ENCODE peak calls at places on chromosomes 6 and 20, in five cellular contexts. Q, I, R, G and K are unnamed samples.

GRCh38 chr20:4814696-4815252 is 93.1 kb downstream of the PRND start:
- DNase-seq in Q (peak; percentile 35), I (no peak), R (no peak), G (peak; percentile 79), K (no peak)

GRCh38 chr20:51335329-51335841 is 207.1 kb downstream of the NFATC2 start:
- DNase-seq in Q (no peak), I (peak; percentile 100), R (peak; percentile 99), G (no peak), K (peak; percentile 78)

GRCh38 chr6:29529956-29530355 is 29.6 kb downstream of the UBD start:
- DNase-seq in Q (no peak), I (no peak), R (no peak), G (no peak), K (no peak)

GRCh38 chr6:110331816-110332215 is 26.3 kb downstream of the METTL24 start:
- DNase-seq in Q (no peak), I (no peak), R (no peak), G (no peak), K (no peak)

GRCh38 chr6:27962506-27962905 is 5.5 kb downstream of the OR2B6 start:
- DNase-seq in Q (no peak), I (no peak), R (no peak), G (no peak), K (no peak)

GRCh38 chr6:85192186-85192585 is 257.7 kb upstream of the NT5E start:
- DNase-seq in Q (no peak), I (peak; percentile 48), R (peak; percentile 1), G (no peak), K (no peak)

GRCh38 chr20:5602346-5602745 is 147.9 kb upstream of the SHLD1 start:
- DNase-seq in Q (no peak), I (no peak), R (no peak), G (no peak), K (no peak)

GRCh38 chr20:31644701-31645100 is 7.0 kb downstream of the COX4I2 start:
- DNase-seq in Q (no peak), I (no peak), R (no peak), G (no peak), K (no peak)

GRCh38 chr6:43465978-43466377 is 10.6 kb upstream of the DLK2 start:
- DNase-seq in Q (no peak), I (no peak), R (no peak), G (no peak), K (peak; percentile 66)

GRCh38 chr6:68776382-68776781 is 141.3 kb downstream of the ADGRB3 start:
- DNase-seq in Q (no peak), I (no peak), R (no peak), G (no peak), K (no peak)

GRCh38 chr6:109477725-109478124 is 5.3 kb downstream of the ZBTB24 start:
- DNase-seq in Q (no peak), I (no peak), R (no peak), G (no peak), K (no peak)

GRCh38 chr6:101876431-101876830 is 482.9 kb downstream of the GRIK2 start:
- DNase-seq in Q (no peak), I (no peak), R (no peak), G (no peak), K (no peak)

GRCh38 chr6:9089724-9090123 is 654.4 kb upstream of the SLC35B3 start:
- DNase-seq in Q (no peak), I (no peak), R (no peak), G (no peak), K (no peak)

GRCh38 chr6:26555505-26556262 is 17.5 kb downstream of the HMGN4 start:
- DNase-seq in Q (no peak), I (no peak), R (peak; percentile 6), G (no peak), K (no peak)

GRCh38 chr20:58472273-58473018 is 42.8 kb downstream of the APCDD1L start:
- DNase-seq in Q (no peak), I (no peak), R (no peak), G (no peak), K (no peak)

GRCh38 chr6:18207438-18207837 is 52.2 kb downstream of the KDM1B start:
- DNase-seq in Q (no peak), I (no peak), R (no peak), G (no peak), K (no peak)

GRCh38 chr6:18668994-18669393 is 281.8 kb downstream of the RNF144B start:
- DNase-seq in Q (no peak), I (no peak), R (no peak), G (no peak), K (no peak)

GRCh38 chr6:108250240-108250866 is 10.5 kb downstream of the SNX3 start:
- DNase-seq in Q (no peak), I (peak; percentile 1), R (no peak), G (no peak), K (no peak)

GRCh38 chr6:37637562-37638413 is 59.9 kb downstream of the MDGA1 start:
- DNase-seq in Q (no peak), I (no peak), R (no peak), G (no peak), K (no peak)

GRCh38 chr6:136767583-136768307 is 24.5 kb downstream of the MAP3K5 start:
- DNase-seq in Q (no peak), I (no peak), R (no peak), G (no peak), K (no peak)

GRCh38 chr6:84645000-84645399 is 119.4 kb downstream of the TBX18 start:
- DNase-seq in Q (no peak), I (no peak), R (peak; percentile 69), G (no peak), K (no peak)

GRCh38 chr20:3674447-3674846 is 7.4 kb downstream of the ADAM33 start:
- DNase-seq in Q (no peak), I (no peak), R (no peak), G (no peak), K (no peak)

GRCh38 chr20:64151634-64152530 is 12.4 kb upstream of the MYT1 start:
- DNase-seq in Q (no peak), I (no peak), R (peak; percentile 44), G (no peak), K (peak; percentile 28)

GRCh38 chr6:4347877-4348276 is 212.5 kb upstream of the ECI2 start:
- DNase-seq in Q (no peak), I (no peak), R (no peak), G (no peak), K (no peak)

GRCh38 chr6:12602951-12603710 is 113.4 kb upstream of the PHACTR1 start:
- DNase-seq in Q (no peak), I (no peak), R (peak; percentile 64), G (no peak), K (no peak)

GRCh38 chr6:82362868-82363267 is 749 bp upstream of the TPBG start:
- DNase-seq in Q (no peak), I (peak; percentile 74), R (peak; percentile 19), G (no peak), K (no peak)

GRCh38 chr6:133099573-133099972 is 141.6 kb upstream of the EYA4 start:
- DNase-seq in Q (no peak), I (peak; percentile 88), R (peak; percentile 49), G (no peak), K (peak; percentile 19)